ENCODE peak calls at places on chromosomes 1 and 21, in four cellular contexts. Q is WTC11, N is H1, D is K562. V is an unnamed sample.

GRCh38 chr1:117017062-117017461 is 15.5 kb downstream of the CD101 start:
- DNase-seq in Q (no peak), D (no peak), N (no peak), V (no peak)

GRCh38 chr1:1206376-1207253 is at the start of gene TNFRSF18:
- DNase-seq in N (no peak), D (no peak), Q (peak; percentile 57), V (peak; percentile 62)

GRCh38 chr1:93177991-93178390 is 2.2 kb downstream of the TMED5 start:
- DNase-seq in D (peak; percentile 16), Q (no peak), N (no peak), V (no peak)

GRCh38 chr1:74629283-74629682 is 44.3 kb downstream of the ERICH3 start:
- DNase-seq in Q (peak; percentile 10), N (no peak), D (no peak), V (no peak)

GRCh38 chr1:37776946-37777516 is 12.1 kb upstream of the EPHA10 start:
- DNase-seq in D (no peak), Q (no peak), N (no peak), V (no peak)

GRCh38 chr1:200288226-200288625 is 121.6 kb downstream of the ZNF281 start:
- DNase-seq in D (no peak), Q (no peak), N (no peak), V (no peak)

GRCh38 chr1:26827663-26828062 is 1.2 kb downstream of the ZDHHC18 start:
- DNase-seq in D (no peak), Q (peak; percentile 35), N (no peak), V (peak; percentile 45)

GRCh38 chr1:210901981-210902770 is 231.8 kb downstream of the KCNH1 start:
- DNase-seq in N (no peak), D (no peak), Q (no peak), V (no peak)

GRCh38 chr1:4395158-4395557 is 259.3 kb upstream of the AJAP1 start:
- DNase-seq in N (no peak), D (no peak), Q (no peak), V (no peak)

GRCh38 chr21:35309316-35309715 is 260.2 kb upstream of the RUNX1 start:
- DNase-seq in D (no peak), N (no peak), Q (no peak), V (no peak)

GRCh38 chr1:92483442-92484170 is 3.1 kb downstream of the GFI1 start:
- DNase-seq in Q (peak; percentile 71), D (no peak), N (peak; percentile 87), V (peak; percentile 49)

GRCh38 chr21:35664683-35665082 is 395.6 kb downstream of the SETD4 start:
- DNase-seq in Q (no peak), D (no peak), N (no peak), V (no peak)

GRCh38 chr1:245823408-245824147 is 668.8 kb downstream of the KIF26B start:
- DNase-seq in Q (no peak), D (no peak), N (no peak), V (no peak)

GRCh38 chr1:245485996-245486395 is 331.2 kb downstream of the KIF26B start:
- DNase-seq in D (no peak), N (no peak), Q (no peak), V (no peak)

GRCh38 chr1:11178021-11179015 is 10.8 kb upstream of the ANGPTL7 start:
- DNase-seq in D (no peak), Q (no peak), N (no peak), V (no peak)

GRCh38 chr1:13492711-13493110 is 21.1 kb downstream of the LRRC38 start:
- DNase-seq in Q (no peak), N (no peak), D (no peak), V (no peak)

GRCh38 chr1:167168424-167168823 is 52.3 kb upstream of the POU2F1 start:
- DNase-seq in N (no peak), D (no peak), Q (no peak), V (no peak)

GRCh38 chr1:209743145-209743482 is 12.7 kb upstream of the TRAF3IP3 start:
- DNase-seq in N (no peak), Q (no peak), D (no peak), V (no peak)

GRCh38 chr1:109252893-109253802 is 3.8 kb downstream of the CELSR2 start:
- DNase-seq in D (peak; percentile 59), Q (no peak), N (no peak), V (peak; percentile 89)

GRCh38 chr1:22398656-22399420 is 52.8 kb upstream of the ZBTB40 start:
- DNase-seq in Q (no peak), D (no peak), N (no peak), V (no peak)

GRCh38 chr1:7679873-7680790 is 91.0 kb upstream of the VAMP3 start:
- DNase-seq in Q (peak; percentile 50), D (peak; percentile 75), N (peak; percentile 63), V (peak; percentile 93)

GRCh38 chr1:109668123-109668800 is 405 bp downstream of the GSTM2 start:
- DNase-seq in N (no peak), D (peak; percentile 2), Q (no peak), V (no peak)

GRCh38 chr1:32345289-32345827 is 9.3 kb upstream of the MARCKSL1 start:
- DNase-seq in Q (no peak), N (no peak), D (peak; percentile 37), V (no peak)

GRCh38 chr21:16241021-16241420 is 511.2 kb downstream of the USP25 start:
- DNase-seq in D (no peak), Q (no peak), N (no peak), V (no peak)

GRCh38 chr1:223393275-223394214 is at the start of gene CCDC185:
- DNase-seq in D (no peak), N (peak; percentile 60), Q (peak; percentile 29), V (peak; percentile 66)

GRCh38 chr1:6157528-6158174 is 22.5 kb downstream of the CHD5 start:
- DNase-seq in D (peak; percentile 58), Q (no peak), N (no peak), V (no peak)

GRCh38 chr1:57061369-57061768 is 95.6 kb upstream of the C8B start:
- DNase-seq in N (no peak), Q (no peak), D (no peak), V (no peak)

GRCh38 chr1:12179111-12179519 is 12.3 kb downstream of the TNFRSF1B start:
- DNase-seq in D (no peak), Q (no peak), N (no peak), V (no peak)

GRCh38 chr1:176522310-176522846 is 59.4 kb downstream of the PAPPA2 start:
- DNase-seq in D (no peak), N (no peak), Q (no peak), V (no peak)

GRCh38 chr21:45406801-45407628 is 2.0 kb downstream of the COL18A1 start:
- DNase-seq in D (no peak), N (peak; percentile 81), Q (peak; percentile 79), V (no peak)

GRCh38 chr1:153962088-153963029 is 978 bp downstream of the SLC39A1 start:
- DNase-seq in D (no peak), N (no peak), Q (no peak), V (no peak)

GRCh38 chr1:153792631-153793041 is 17.4 kb downstream of the SLC27A3 start:
- DNase-seq in D (no peak), N (no peak), Q (peak; percentile 11), V (no peak)

GRCh38 chr1:177648138-177648537 is 321.7 kb downstream of the SEC16B start:
- DNase-seq in N (no peak), D (no peak), Q (no peak), V (peak; percentile 6)

GRCh38 chr1:201887116-201887866 is 1.4 kb upstream of the SHISA4 start:
- DNase-seq in D (no peak), Q (no peak), N (no peak), V (no peak)

GRCh38 chr1:53548031-53548491 is 88.9 kb downstream of the DMRTB1 start:
- DNase-seq in Q (peak; percentile 10), D (no peak), N (no peak), V (peak; percentile 10)
- TF ChIP-seq TEAD4 in Q (no peak), D (no peak), N (no peak), V (no peak)

GRCh38 chr1:103363008-103363365 is 162.5 kb upstream of the RNPC3 start:
- DNase-seq in D (no peak), Q (no peak), N (no peak), V (no peak)
- TF ChIP-seq TEAD4 in D (no peak), Q (no peak), N (no peak), V (no peak)

DNA sequence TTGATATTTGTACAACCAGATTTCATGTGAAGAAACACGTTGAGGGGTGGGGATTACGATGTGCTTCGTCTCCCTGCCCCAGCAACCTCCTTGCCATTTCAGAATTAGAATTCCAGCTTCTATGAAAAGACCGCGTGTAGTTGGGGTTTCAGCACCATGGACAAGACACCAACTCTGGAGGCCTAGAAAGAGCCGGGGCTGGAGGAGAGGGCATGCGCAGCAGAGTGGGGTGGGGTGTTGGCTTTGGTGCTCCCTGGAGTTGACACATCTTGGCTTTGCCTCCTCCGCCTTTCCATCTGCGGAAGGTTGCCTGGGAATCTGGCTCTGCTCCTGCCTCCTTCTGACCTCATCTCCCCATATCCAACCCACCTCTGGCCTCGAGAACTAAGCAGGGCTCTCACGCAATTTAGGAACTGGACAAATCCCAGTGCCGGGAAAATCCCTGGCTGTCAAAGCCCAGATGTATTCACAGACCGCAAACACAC is 11.8 kb downstream of the HTR6 start:
- DNase-seq in D (peak; percentile 89), N (peak; percentile 82), Q (peak; percentile 81), V (no peak)
- TF ChIP-seq TEAD4 in D (no peak), N (no peak), Q (peak; percentile 77), V (no peak)

GRCh38 chr1:182668633-182669032 is 15.8 kb downstream of the RGS8 start:
- DNase-seq in D (no peak), Q (no peak), N (no peak), V (no peak)
- TF ChIP-seq TEAD4 in D (no peak), Q (no peak), N (no peak), V (no peak)

GRCh38 chr1:115222616-115223402 is 115.2 kb downstream of the NGF start:
- DNase-seq in D (no peak), N (no peak), Q (no peak), V (no peak)
- TF ChIP-seq TEAD4 in D (no peak), N (no peak), Q (no peak), V (no peak)

GRCh38 chr1:59487335-59488031 is 190.6 kb downstream of the FGGY start:
- DNase-seq in D (no peak), Q (no peak), N (no peak), V (no peak)
- TF ChIP-seq TEAD4 in D (no peak), Q (no peak), N (no peak), V (no peak)

V was measured in SK-N-SH.